ENCODE peak calls at places on chromosomes 1 and 21, in seven cellular contexts. I, H, K, B, D, N and G are unnamed samples.

GRCh38 chr21:28237661-28238060 is 755.0 kb downstream of the LTN1 start:
- DNase-seq in I (peak; percentile 33), D (no peak), H (peak; percentile 24), K (no peak), B (no peak), N (no peak), G (no peak)

GRCh38 chr1:2543543-2544092 is 12.6 kb upstream of the TNFRSF14 start:
- DNase-seq in K (no peak), I (peak; percentile 38), N (no peak), H (no peak), B (peak; percentile 33), D (no peak), G (peak; percentile 82)

GRCh38 chr1:3444736-3445135 is 9.7 kb upstream of the ARHGEF16 start:
- DNase-seq in K (no peak), N (no peak), I (no peak), D (no peak), H (no peak), B (no peak), G (no peak)

GRCh38 chr1:90694846-90695245 is 22.3 kb downstream of the BARHL2 start:
- DNase-seq in I (no peak), B (no peak), K (no peak), H (no peak), N (no peak), D (no peak), G (no peak)

GRCh38 chr1:10850026-10850425 is 53.6 kb upstream of the CASZ1 start:
- DNase-seq in B (no peak), I (no peak), D (no peak), H (no peak), K (no peak), N (no peak), G (no peak)

GRCh38 chr1:203278087-203278884 is 27.0 kb upstream of the BTG2 start:
- DNase-seq in I (peak; percentile 98), K (no peak), N (no peak), B (peak; percentile 59), D (no peak), H (peak; percentile 90), G (peak; percentile 79)

GRCh38 chr1:229893762-229894444 is 173.1 kb upstream of the GALNT2 start:
- DNase-seq in K (no peak), H (no peak), I (no peak), N (no peak), B (no peak), D (no peak), G (peak; percentile 57)

GRCh38 chr1:47431534-47431933 is 6.3 kb upstream of the FOXD2 start:
- DNase-seq in K (no peak), H (no peak), B (no peak), I (no peak), D (no peak), N (no peak), G (no peak)

GRCh38 chr1:2019162-2019542 is at the start of gene GABRD:
- DNase-seq in K (no peak), I (no peak), D (no peak), H (no peak), N (peak; percentile 38), B (no peak), G (peak; percentile 94)

GRCh38 chr1:178607718-178608408 is 95.0 kb downstream of the TEX35 start:
- DNase-seq in I (no peak), H (no peak), K (no peak), N (no peak), D (no peak), B (no peak), G (no peak)

GRCh38 chr1:37746806-37747205 is 18.1 kb downstream of the EPHA10 start:
- DNase-seq in B (no peak), D (no peak), H (no peak), I (no peak), N (no peak), K (no peak), G (no peak)

GRCh38 chr1:167722152-167722869 is 529 bp downstream of the MPZL1 start:
- DNase-seq in D (no peak), H (no peak), N (peak; percentile 45), K (no peak), B (peak; percentile 19), I (no peak), G (peak; percentile 86)

GRCh38 chr1:202255343-202255742 is 61.7 kb downstream of the LGR6 start:
- DNase-seq in D (no peak), K (no peak), B (no peak), H (no peak), N (no peak), I (no peak), G (no peak)

GRCh38 chr1:111801071-111801850 is 45.6 kb downstream of the DDX20 start:
- DNase-seq in N (no peak), B (no peak), K (no peak), H (no peak), D (no peak), I (peak; percentile 73), G (peak; percentile 29)